ENCODE peak calls at places on chromosome 21, in five cellular contexts. One of them, this sample, is unnamed.

GRCh38 chr21:30102881-30103280 is 63.7 kb downstream of the CLDN17 start:
- DNase-seq in cardiac muscle cell: no peak
- DNase-seq in left lung: no peak
- DNase-seq in A673: no peak
- DNase-seq in neural progenitor cell: peak
- DNase-seq in this sample: no peak

GRCh38 chr21:14862794-14863720 is 201.7 kb downstream of the NRIP1 start:
- DNase-seq in left lung: no peak
- DNase-seq in cardiac muscle cell: peak
- DNase-seq in A673: peak
- DNase-seq in neural progenitor cell: peak
- DNase-seq in this sample: no peak

GRCh38 chr21:16644690-16645089 is 868.2 kb upstream of the CXADR start:
- DNase-seq in A673: no peak
- DNase-seq in neural progenitor cell: no peak
- DNase-seq in cardiac muscle cell: no peak
- DNase-seq in left lung: no peak
- DNase-seq in this sample: no peak

GRCh38 chr21:20302084-20302483 is 696.1 kb upstream of the NCAM2 start:
- DNase-seq in cardiac muscle cell: no peak
- DNase-seq in neural progenitor cell: no peak
- DNase-seq in left lung: no peak
- DNase-seq in A673: no peak
- DNase-seq in this sample: no peak

GRCh38 chr21:36249576-36250422 is 70.2 kb upstream of the MORC3 start:
- DNase-seq in A673: no peak
- DNase-seq in neural progenitor cell: no peak
- DNase-seq in left lung: no peak
- DNase-seq in cardiac muscle cell: no peak
- DNase-seq in this sample: no peak

GRCh38 chr21:25635310-25635709 is 3.7 kb upstream of the JAM2 start:
- DNase-seq in cardiac muscle cell: no peak
- DNase-seq in neural progenitor cell: no peak
- DNase-seq in left lung: no peak
- DNase-seq in A673: no peak
- DNase-seq in this sample: no peak

GRCh38 chr21:28396421-28396820 is 596.3 kb downstream of the LTN1 start:
- DNase-seq in neural progenitor cell: no peak
- DNase-seq in left lung: no peak
- DNase-seq in A673: no peak
- DNase-seq in cardiac muscle cell: no peak
- DNase-seq in this sample: no peak

GRCh38 chr21:43301424-43302355 is 125.2 kb downstream of the SIK1 start:
- DNase-seq in neural progenitor cell: no peak
- DNase-seq in left lung: no peak
- DNase-seq in A673: no peak
- DNase-seq in cardiac muscle cell: no peak
- DNase-seq in this sample: no peak

GRCh38 chr21:16583567-16583966 is 853.8 kb downstream of the USP25 start:
- DNase-seq in neural progenitor cell: no peak
- DNase-seq in left lung: no peak
- DNase-seq in cardiac muscle cell: no peak
- DNase-seq in A673: no peak
- DNase-seq in this sample: no peak

GRCh38 chr21:21291883-21292569 is 293.8 kb downstream of the NCAM2 start:
- DNase-seq in cardiac muscle cell: no peak
- DNase-seq in A673: no peak
- DNase-seq in neural progenitor cell: no peak
- DNase-seq in left lung: no peak
- DNase-seq in this sample: no peak

GRCh38 chr21:18801468-18801867 is 397.9 kb upstream of the TMPRSS15 start:
- DNase-seq in left lung: no peak
- DNase-seq in cardiac muscle cell: no peak
- DNase-seq in neural progenitor cell: no peak
- DNase-seq in A673: no peak
- DNase-seq in this sample: no peak

GRCh38 chr21:36070999-36071398 is 1.2 kb downstream of the CBR1 start:
- DNase-seq in neural progenitor cell: no peak
- DNase-seq in A673: no peak
- DNase-seq in left lung: no peak
- DNase-seq in cardiac muscle cell: no peak
- DNase-seq in this sample: no peak

GRCh38 chr21:16162953-16163352 is 433.2 kb downstream of the USP25 start:
- DNase-seq in cardiac muscle cell: no peak
- DNase-seq in neural progenitor cell: no peak
- DNase-seq in left lung: no peak
- DNase-seq in A673: no peak
- DNase-seq in this sample: no peak

GRCh38 chr21:21159253-21159899 is 161.2 kb downstream of the NCAM2 start:
- DNase-seq in cardiac muscle cell: no peak
- DNase-seq in neural progenitor cell: no peak
- DNase-seq in A673: no peak
- DNase-seq in left lung: no peak
- DNase-seq in this sample: no peak

GRCh38 chr21:28334407-28334806 is 658.3 kb downstream of the LTN1 start:
- DNase-seq in left lung: no peak
- DNase-seq in neural progenitor cell: no peak
- DNase-seq in cardiac muscle cell: no peak
- DNase-seq in A673: no peak
- DNase-seq in this sample: no peak

GRCh38 chr21:35138665-35139381 is 89.7 kb upstream of the RUNX1 start:
- DNase-seq in left lung: no peak
- DNase-seq in cardiac muscle cell: no peak
- DNase-seq in neural progenitor cell: no peak
- DNase-seq in A673: peak
- DNase-seq in this sample: no peak

GRCh38 chr21:30256100-30256499 is 26.6 kb downstream of the KRTAP24-1 start:
- DNase-seq in neural progenitor cell: no peak
- DNase-seq in cardiac muscle cell: no peak
- DNase-seq in left lung: no peak
- DNase-seq in A673: no peak
- DNase-seq in this sample: no peak

GRCh38 chr21:16587671-16588379 is 858.0 kb downstream of the USP25 start:
- DNase-seq in A673: no peak
- DNase-seq in cardiac muscle cell: no peak
- DNase-seq in left lung: no peak
- DNase-seq in neural progenitor cell: peak
- DNase-seq in this sample: no peak

GRCh38 chr21:28337319-28337718 is 655.4 kb downstream of the LTN1 start:
- DNase-seq in neural progenitor cell: peak
- DNase-seq in cardiac muscle cell: peak
- DNase-seq in A673: peak
- DNase-seq in left lung: no peak
- DNase-seq in this sample: no peak

GRCh38 chr21:35394634-35395369 is 345.7 kb upstream of the RUNX1 start:
- DNase-seq in A673: no peak
- DNase-seq in left lung: no peak
- DNase-seq in neural progenitor cell: no peak
- DNase-seq in cardiac muscle cell: no peak
- DNase-seq in this sample: no peak

GRCh38 chr21:17370750-17371325 is 142.0 kb upstream of the CXADR start:
- DNase-seq in neural progenitor cell: no peak
- DNase-seq in A673: no peak
- DNase-seq in cardiac muscle cell: no peak
- DNase-seq in left lung: no peak
- DNase-seq in this sample: no peak

GRCh38 chr21:45539046-45539795 is 3.0 kb downstream of the SLC19A1 start:
- DNase-seq in left lung: peak
- DNase-seq in A673: no peak
- DNase-seq in cardiac muscle cell: no peak
- DNase-seq in neural progenitor cell: no peak
- DNase-seq in this sample: no peak

GRCh38 chr21:29641001-29641634 is 298.7 kb downstream of the GRIK1 start:
- DNase-seq in left lung: no peak
- DNase-seq in A673: no peak
- DNase-seq in cardiac muscle cell: no peak
- DNase-seq in neural progenitor cell: no peak
- DNase-seq in this sample: no peak

GRCh38 chr21:35777081-35777480 is 283.2 kb downstream of the SETD4 start:
- DNase-seq in A673: no peak
- DNase-seq in neural progenitor cell: no peak
- DNase-seq in cardiac muscle cell: no peak
- DNase-seq in left lung: no peak
- DNase-seq in this sample: no peak

GRCh38 chr21:45845790-45846130 is 135.8 kb upstream of the COL6A1 start:
- DNase-seq in A673: no peak
- DNase-seq in neural progenitor cell: no peak
- DNase-seq in cardiac muscle cell: no peak
- DNase-seq in left lung: no peak
- DNase-seq in this sample: no peak

GRCh38 chr21:45935628-45936027 is 45.9 kb upstream of the COL6A1 start:
- DNase-seq in left lung: no peak
- DNase-seq in neural progenitor cell: peak
- DNase-seq in cardiac muscle cell: peak
- DNase-seq in A673: no peak
- DNase-seq in this sample: no peak

GRCh38 chr21:41972511-41973205 is 18.8 kb upstream of the C2CD2 start:
- DNase-seq in left lung: no peak
- DNase-seq in A673: no peak
- DNase-seq in cardiac muscle cell: no peak
- DNase-seq in neural progenitor cell: no peak
- DNase-seq in this sample: no peak

GRCh38 chr21:41973427-41973831 is 19.6 kb upstream of the C2CD2 start:
- DNase-seq in neural progenitor cell: no peak
- DNase-seq in cardiac muscle cell: no peak
- DNase-seq in left lung: peak
- DNase-seq in A673: no peak
- DNase-seq in this sample: no peak

GRCh38 chr21:41975391-41976272 is 21.8 kb upstream of the C2CD2 start:
- DNase-seq in left lung: peak
- DNase-seq in neural progenitor cell: peak
- DNase-seq in A673: no peak
- DNase-seq in cardiac muscle cell: peak
- DNase-seq in this sample: no peak

GRCh38 chr21:41974752-41975053 is 20.9 kb upstream of the C2CD2 start:
- DNase-seq in left lung: peak
- DNase-seq in neural progenitor cell: no peak
- DNase-seq in cardiac muscle cell: no peak
- DNase-seq in A673: no peak
- DNase-seq in this sample: no peak

DNA sequence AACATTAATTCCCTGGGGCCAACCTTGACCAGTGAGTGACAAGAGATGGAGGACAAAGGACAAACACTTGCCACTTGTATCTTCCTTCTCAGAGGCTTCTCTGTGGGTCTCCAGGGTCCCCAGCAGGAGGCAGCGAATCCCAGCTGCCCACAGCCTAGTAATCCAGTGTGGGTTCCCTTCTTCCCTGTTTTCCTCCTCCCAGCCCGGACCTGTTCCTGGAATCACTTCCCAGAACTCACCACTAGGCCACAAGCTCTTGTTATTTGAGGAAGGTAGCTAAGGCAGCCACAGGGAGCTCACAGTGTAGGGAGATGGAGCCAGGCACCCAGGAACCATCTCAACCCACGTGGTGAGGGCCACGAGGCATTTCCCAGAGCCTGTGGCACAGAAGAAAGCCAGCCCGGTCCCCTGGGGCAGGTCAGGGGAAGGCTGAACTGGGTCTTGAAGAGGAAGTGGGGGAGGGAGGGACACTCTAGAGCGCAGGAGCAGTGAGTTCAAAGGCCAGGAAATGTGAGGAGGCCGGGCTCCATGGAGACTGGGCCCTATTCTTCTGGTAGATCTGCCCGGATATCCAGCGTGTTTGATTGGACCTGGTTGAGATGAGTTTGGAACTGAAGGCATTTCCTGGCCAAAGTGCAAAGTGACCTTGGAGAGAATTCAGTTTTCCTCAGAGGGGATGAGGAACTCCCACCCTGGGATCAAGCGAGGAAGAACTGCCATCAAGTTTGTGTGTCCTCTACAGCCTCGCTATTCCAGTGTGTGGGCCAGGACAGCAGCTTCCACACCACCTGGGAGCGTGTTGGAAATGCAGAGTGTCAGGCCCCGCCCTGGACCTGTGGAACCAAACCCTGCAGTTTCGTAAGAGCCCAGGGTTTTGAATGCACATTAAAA is 20.3 kb upstream of the C2CD2 start:
- DNase-seq in A673: no peak
- DNase-seq in neural progenitor cell: no peak
- DNase-seq in cardiac muscle cell: no peak
- DNase-seq in left lung: peak
- DNase-seq in this sample: no peak
- TF ChIP-seq CTCF in A673: peak
- TF ChIP-seq CTCF in neural progenitor cell: no peak
- TF ChIP-seq CTCF in cardiac muscle cell: peak
- TF ChIP-seq CTCF in left lung: no peak
- TF ChIP-seq CTCF in this sample: peak

GRCh38 chr21:44331209-44331608 is 8.0 kb downstream of the CFAP410 start:
- DNase-seq in cardiac muscle cell: no peak
- DNase-seq in A673: no peak
- DNase-seq in left lung: no peak
- DNase-seq in neural progenitor cell: no peak
- DNase-seq in this sample: no peak

GRCh38 chr21:44333701-44334636 is 5.2 kb downstream of the CFAP410 start:
- DNase-seq in left lung: no peak
- DNase-seq in cardiac muscle cell: no peak
- DNase-seq in neural progenitor cell: no peak
- DNase-seq in A673: no peak
- DNase-seq in this sample: no peak

GRCh38 chr21:44332965-44333364 is 6.2 kb downstream of the CFAP410 start:
- DNase-seq in left lung: no peak
- DNase-seq in cardiac muscle cell: no peak
- DNase-seq in A673: no peak
- DNase-seq in neural progenitor cell: no peak
- DNase-seq in this sample: no peak

GRCh38 chr21:44331650-44332306 is 7.4 kb downstream of the CFAP410 start:
- DNase-seq in A673: no peak
- DNase-seq in neural progenitor cell: no peak
- DNase-seq in left lung: no peak
- DNase-seq in cardiac muscle cell: no peak
- DNase-seq in this sample: no peak

GRCh38 chr21:44332383-44332782 is 6.8 kb downstream of the CFAP410 start:
- DNase-seq in A673: no peak
- DNase-seq in neural progenitor cell: peak
- DNase-seq in left lung: no peak
- DNase-seq in cardiac muscle cell: no peak
- DNase-seq in this sample: no peak
- TF ChIP-seq CTCF in A673: no peak
- TF ChIP-seq CTCF in neural progenitor cell: peak
- TF ChIP-seq CTCF in left lung: no peak
- TF ChIP-seq CTCF in cardiac muscle cell: no peak
- TF ChIP-seq CTCF in this sample: no peak

GRCh38 chr21:23455676-23456075 is 2151.6 kb downstream of the MRPL39 start:
- DNase-seq in cardiac muscle cell: no peak
- DNase-seq in A673: no peak
- DNase-seq in left lung: no peak
- DNase-seq in neural progenitor cell: no peak
- DNase-seq in this sample: no peak
- TF ChIP-seq CTCF in cardiac muscle cell: no peak
- TF ChIP-seq CTCF in A673: no peak
- TF ChIP-seq CTCF in left lung: no peak
- TF ChIP-seq CTCF in neural progenitor cell: no peak
- TF ChIP-seq CTCF in this sample: no peak

DNA sequence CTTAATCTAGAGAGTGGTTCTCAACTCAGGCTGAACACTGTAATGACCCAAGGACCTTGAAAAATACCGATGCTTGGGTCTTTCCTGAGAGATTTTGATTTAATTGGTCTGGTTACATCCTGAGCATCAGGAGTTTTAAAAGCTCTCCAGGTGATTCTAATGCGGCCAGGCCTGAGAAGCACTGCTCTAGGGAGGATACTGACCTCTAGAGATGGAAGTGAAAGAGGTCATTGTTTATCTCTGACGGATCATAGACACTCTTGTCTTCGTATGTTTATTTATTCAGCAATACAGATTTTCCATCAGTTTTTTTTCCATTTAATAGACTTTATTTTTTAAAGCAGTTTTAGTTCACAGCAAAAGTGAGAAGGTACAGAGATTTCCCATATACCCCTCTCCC is 54.5 kb upstream of the IGSF5 start:
- DNase-seq in A673: no peak
- DNase-seq in cardiac muscle cell: no peak
- DNase-seq in neural progenitor cell: no peak
- DNase-seq in left lung: no peak
- DNase-seq in this sample: no peak
- TF ChIP-seq CTCF in A673: no peak
- TF ChIP-seq CTCF in cardiac muscle cell: no peak
- TF ChIP-seq CTCF in neural progenitor cell: no peak
- TF ChIP-seq CTCF in left lung: no peak
- TF ChIP-seq CTCF in this sample: no peak

This sample was measured in progenitor cell of endocrine pancreas.